ENCODE peak calls at places on chromosome 5, in eight cellular contexts. C is cardiac muscle cell; F is EH; K is cardiac fibroblast; D is NCI-H774; U is HEK293T; E is NCI-H2107; N is activated naive CD8-positive, alpha-beta T cell treated with anti-CD3 and anti-CD28 coated beads, Interleukin-2, amount 50 U/mL, for 24 hours. P is an unnamed sample.

GRCh38 chr5:37792976-37793328 is 46.9 kb downstream of the GDNF start:
- DNase-seq in N (no peak), D (no peak), E (no peak), C (peak; percentile 29), K (peak; percentile 85), F (peak; percentile 89), U (no peak), P (no peak)

GRCh38 chr5:143402464-143403356 is 776 bp downstream of the NR3C1 start:
- DNase-seq in N (peak; percentile 59), K (peak; percentile 65), E (no peak), D (peak; percentile 12), U (peak; percentile 25), F (peak; percentile 57), C (peak; percentile 56), P (peak; percentile 80)

GRCh38 chr5:110086658-110087388 is 397.1 kb downstream of the MAN2A1 start:
- DNase-seq in K (peak; percentile 90), U (no peak), D (no peak), N (peak; percentile 50), F (peak; percentile 24), C (peak; percentile 85), E (no peak), P (no peak)

GRCh38 chr5:173757817-173758216 is 130.3 kb upstream of the CPEB4 start:
- DNase-seq in D (no peak), U (no peak), C (no peak), E (no peak), K (no peak), F (no peak), N (no peak), P (no peak)

GRCh38 chr5:107769531-107769930 is 98.8 kb upstream of the EFNA5 start:
- DNase-seq in F (no peak), D (no peak), E (no peak), K (no peak), U (no peak), N (no peak), C (no peak), P (no peak)

GRCh38 chr5:11525020-11525419 is 379.2 kb downstream of the CTNND2 start:
- DNase-seq in E (no peak), F (no peak), U (no peak), C (no peak), N (no peak), D (no peak), K (no peak), P (no peak)

GRCh38 chr5:132488590-132488989 is 2.0 kb downstream of the IRF1 start:
- DNase-seq in F (no peak), D (peak; percentile 52), K (no peak), C (no peak), E (no peak), U (no peak), N (no peak), P (no peak)

GRCh38 chr5:168908207-168908606 is 329.0 kb upstream of the PANK3 start:
- DNase-seq in N (no peak), K (peak; percentile 54), U (no peak), D (no peak), C (peak; percentile 64), E (no peak), F (peak; percentile 58), P (no peak)

GRCh38 chr5:116320486-116320885 is 235.7 kb downstream of the COMMD10 start:
- DNase-seq in F (peak; percentile 33), C (peak; percentile 28), N (no peak), K (peak; percentile 35), D (no peak), E (no peak), U (no peak), P (no peak)

GRCh38 chr5:139392678-139393496 is 2.0 kb downstream of the PROB1 start:
- DNase-seq in N (peak; percentile 92), C (peak; percentile 70), K (no peak), D (peak; percentile 61), U (no peak), E (no peak), F (peak; percentile 59), P (peak; percentile 77)

GRCh38 chr5:6732634-6733410 is 19.6 kb downstream of the TENT4A start:
- DNase-seq in N (no peak), D (no peak), K (peak; percentile 81), E (peak; percentile 37), F (peak; percentile 88), C (peak; percentile 79), U (no peak), P (no peak)

GRCh38 chr5:150600951-150601773 is 39.3 kb upstream of the SYNPO start:
- DNase-seq in F (peak; percentile 67), D (no peak), N (no peak), K (no peak), E (no peak), C (peak; percentile 31), U (no peak), P (no peak)

GRCh38 chr5:66151030-66151429 is 6.9 kb downstream of the SREK1 start:
- DNase-seq in D (no peak), E (no peak), U (no peak), K (no peak), F (no peak), C (no peak), N (no peak), P (no peak)

GRCh38 chr5:143569722-143570567 is 166.5 kb upstream of the NR3C1 start:
- DNase-seq in F (no peak), D (no peak), N (no peak), C (no peak), K (no peak), U (no peak), E (no peak), P (no peak)

GRCh38 chr5:144203750-144204596 is 33.3 kb downstream of the KCTD16 start:
- DNase-seq in C (peak; percentile 84), N (peak; percentile 27), K (peak; percentile 90), D (peak; percentile 57), U (peak; percentile 32), E (no peak), F (peak; percentile 74), P (peak; percentile 73)

GRCh38 chr5:139065296-139065695 is 132.9 kb downstream of the SIL1 start:
- DNase-seq in D (no peak), F (no peak), E (no peak), U (no peak), N (no peak), K (no peak), C (peak; percentile 49), P (no peak)